ENCODE peak calls at places on chromosomes 2 and 18, in seven cellular contexts. E is left ventricle myocardium inferior, U is upper lobe of left lung, K is left lung, Z is heart right ventricle, R is osteoblast, Y is IMR-90. S is an unnamed sample. For H3K9me3, the result is how much of the 10 kb centered on the place peaks cover.

GRCh38 chr2:19936979-19937378 is 35.2 kb upstream of the TTC32 start:
- DNase-seq in E (no peak), U (no peak), K (no peak), Z (no peak), R (no peak), Y (no peak), S (no peak)

GRCh38 chr18:52992041-52992440 is 652.0 kb downstream of the DCC start:
- DNase-seq in E (no peak), U (no peak), K (no peak), Z (no peak), R (no peak), Y (no peak), S (no peak)

GRCh38 chr2:69561041-69561550 is 82.4 kb downstream of the AAK1 start:
- DNase-seq in E (no peak), U (no peak), K (no peak), Z (no peak), R (no peak), Y (peak), S (no peak)

GRCh38 chr18:59063300-59063895 is 76.3 kb upstream of the SEC11C start:
- DNase-seq in E (no peak), U (no peak), K (no peak), Z (no peak), R (no peak), Y (no peak), S (no peak)

GRCh38 chr2:10220045-10220444 is 82.7 kb upstream of the HPCAL1 start:
- DNase-seq in E (no peak), U (no peak), K (peak), Z (no peak), R (peak), Y (no peak), S (no peak)

GRCh38 chr2:110741491-110741980 is 9.2 kb downstream of the ACOXL start:
- DNase-seq in E (no peak), U (peak), K (no peak), Z (no peak), R (no peak), Y (no peak), S (no peak)

GRCh38 chr2:158457826-158458616 is 1.3 kb downstream of the PKP4 start:
- DNase-seq in E (peak), U (peak), K (peak), Z (peak), R (peak), Y (peak), S (peak)

GRCh38 chr2:120736955-120737801 is 1.5 kb downstream of the GLI2 start:
- DNase-seq in E (peak), U (peak), K (no peak), Z (peak), R (peak), Y (peak), S (no peak)

GRCh38 chr2:203909946-203910476 is 26.6 kb upstream of the ICOS start:
- DNase-seq in E (no peak), U (no peak), K (no peak), Z (no peak), R (peak), Y (no peak), S (no peak)

GRCh38 chr2:236174608-236175001 is 6.4 kb upstream of the GBX2 start:
- DNase-seq in E (no peak), U (no peak), K (no peak), Z (no peak), R (peak), Y (no peak), S (no peak)

DNA sequence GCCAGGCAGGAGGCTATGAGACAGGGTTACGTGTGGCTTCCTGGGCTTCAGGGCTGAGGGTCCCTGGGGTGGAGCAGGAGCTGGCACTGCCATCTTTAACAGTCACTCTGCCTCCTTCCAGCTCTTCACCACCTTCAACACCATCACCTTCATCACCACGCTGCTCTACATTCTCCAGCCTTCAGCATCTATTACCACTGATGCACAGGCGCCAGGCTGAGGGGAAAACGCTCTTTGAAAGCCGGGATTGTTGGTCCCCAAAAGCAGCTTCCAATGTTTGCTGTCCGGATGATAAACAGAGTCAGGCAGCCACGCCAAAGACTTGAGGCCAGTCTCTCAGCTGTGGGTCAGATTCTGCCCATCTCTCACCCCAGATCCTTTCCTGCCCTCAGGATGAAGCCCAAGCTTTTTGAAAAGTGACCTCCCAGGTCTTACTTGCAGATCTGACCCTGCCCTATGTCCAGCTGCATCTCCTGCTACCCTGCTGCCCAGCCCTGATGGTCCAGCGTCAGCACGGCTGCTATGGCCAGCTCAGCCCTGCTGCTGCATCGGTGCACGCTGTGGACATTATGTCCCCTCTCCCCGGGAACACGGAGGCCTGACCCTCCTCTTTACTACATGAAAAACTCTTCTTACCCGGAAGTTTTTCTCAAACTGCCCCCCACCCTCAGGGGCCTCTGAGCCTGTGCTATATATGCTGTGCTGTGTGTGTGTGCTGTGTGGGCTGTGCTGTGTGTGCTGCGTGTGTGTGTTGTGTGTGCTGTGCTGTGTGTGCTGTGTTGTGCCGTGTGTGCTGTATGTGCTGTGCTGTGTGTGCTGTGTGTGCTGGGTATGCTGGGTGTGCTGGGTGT is 31.2 kb upstream of the MAL start:
- DNase-seq in E (no peak), U (no peak), K (no peak), Z (no peak), R (no peak), Y (no peak), S (no peak)
- H3K9me3 ChIP-seq in E (under half), U (under half), K (under half), Z (under half), R (under half), Y (under half), S (under half)

GRCh38 chr2:62216616-62217015 is 20.7 kb downstream of the B3GNT2 start:
- DNase-seq in E (no peak), U (no peak), K (no peak), Z (peak), R (peak), Y (peak), S (no peak)
- H3K9me3 ChIP-seq in E (under half), U (under half), K (under half), Z (under half), R (under half), Y (under half), S (under half)

GRCh38 chr2:123091471-123091870 is 933.6 kb upstream of the CNTNAP5 start:
- DNase-seq in E (no peak), U (no peak), K (no peak), Z (no peak), R (no peak), Y (no peak), S (no peak)

GRCh38 chr2:123085479-123085878 is 939.6 kb upstream of the CNTNAP5 start:
- DNase-seq in E (no peak), U (no peak), K (no peak), Z (no peak), R (no peak), Y (no peak), S (no peak)

DNA sequence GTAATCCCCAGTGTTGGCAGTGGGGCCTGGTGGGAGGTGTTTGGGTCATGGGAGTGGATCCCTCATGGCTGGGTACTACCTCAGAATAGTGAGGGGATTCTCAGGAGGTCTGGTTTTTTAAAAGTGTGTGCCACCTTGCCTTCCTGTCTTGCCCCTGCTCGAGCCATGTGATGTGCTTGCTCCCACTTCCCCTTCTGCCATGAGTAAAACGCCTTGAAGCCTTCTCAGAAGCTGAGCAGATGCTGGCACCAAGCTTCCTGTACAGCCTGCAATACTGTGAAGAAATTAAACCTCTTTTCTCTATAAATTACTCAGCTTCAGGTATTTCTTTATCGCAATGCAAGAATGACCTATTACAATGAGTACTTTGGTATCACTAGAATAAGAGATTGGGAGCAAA is 938.5 kb upstream of the CNTNAP5 start:
- DNase-seq in E (no peak), U (no peak), K (no peak), Z (no peak), R (no peak), Y (no peak), S (no peak)
- H3K9me3 ChIP-seq in E (under half), U (under half), K (under half), Z (under half), R (under half), Y (under half), S (under half)

GRCh38 chr2:170924969-170925368 is 4.1 kb upstream of the GORASP2 start:
- DNase-seq in E (no peak), U (no peak), K (no peak), Z (no peak), R (no peak), Y (no peak), S (no peak)

GRCh38 chr2:170925923-170926322 is 3.1 kb upstream of the GORASP2 start:
- DNase-seq in E (no peak), U (no peak), K (no peak), Z (no peak), R (no peak), Y (no peak), S (no peak)

GRCh38 chr2:170923799-170924198 is 5.3 kb upstream of the GORASP2 start:
- DNase-seq in E (no peak), U (no peak), K (no peak), Z (no peak), R (no peak), Y (no peak), S (no peak)

GRCh38 chr2:170926743-170927297 is 2.2 kb upstream of the GORASP2 start:
- DNase-seq in E (no peak), U (no peak), K (no peak), Z (no peak), R (no peak), Y (no peak), S (no peak)

GRCh38 chr2:170922683-170923494 is 6.2 kb upstream of the GORASP2 start:
- DNase-seq in E (no peak), U (no peak), K (peak), Z (no peak), R (peak), Y (no peak), S (no peak)
- H3K9me3 ChIP-seq in E (under half), U (under half), K (under half), Z (under half), R (under half), Y (under half), S (under half)

DNA sequence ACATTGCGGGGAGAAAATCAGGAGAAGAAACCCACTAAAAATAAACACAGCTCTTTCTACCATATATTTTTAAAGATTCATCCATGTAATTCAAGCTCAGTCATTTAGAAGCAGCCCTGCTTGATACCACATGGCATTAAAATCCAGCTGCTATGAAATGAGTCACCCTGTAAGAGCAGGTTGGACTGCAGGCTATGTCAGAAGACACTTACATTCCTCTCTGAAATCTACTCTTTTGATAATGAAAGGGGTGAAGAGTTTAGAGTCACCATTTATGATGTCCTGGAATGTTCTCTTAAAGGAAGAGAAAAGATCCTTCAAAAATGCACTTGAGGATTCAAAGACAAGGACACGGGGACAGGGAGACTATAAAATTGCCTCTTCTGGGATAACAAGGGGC is 100.6 kb upstream of the APCDD1 start:
- DNase-seq in E (no peak), U (no peak), K (no peak), Z (no peak), R (peak), Y (peak), S (no peak)
- H3K9me3 ChIP-seq in E (under half), U (under half), K (under half), Z (under half), R (under half), Y (under half), S (under half)

DNA sequence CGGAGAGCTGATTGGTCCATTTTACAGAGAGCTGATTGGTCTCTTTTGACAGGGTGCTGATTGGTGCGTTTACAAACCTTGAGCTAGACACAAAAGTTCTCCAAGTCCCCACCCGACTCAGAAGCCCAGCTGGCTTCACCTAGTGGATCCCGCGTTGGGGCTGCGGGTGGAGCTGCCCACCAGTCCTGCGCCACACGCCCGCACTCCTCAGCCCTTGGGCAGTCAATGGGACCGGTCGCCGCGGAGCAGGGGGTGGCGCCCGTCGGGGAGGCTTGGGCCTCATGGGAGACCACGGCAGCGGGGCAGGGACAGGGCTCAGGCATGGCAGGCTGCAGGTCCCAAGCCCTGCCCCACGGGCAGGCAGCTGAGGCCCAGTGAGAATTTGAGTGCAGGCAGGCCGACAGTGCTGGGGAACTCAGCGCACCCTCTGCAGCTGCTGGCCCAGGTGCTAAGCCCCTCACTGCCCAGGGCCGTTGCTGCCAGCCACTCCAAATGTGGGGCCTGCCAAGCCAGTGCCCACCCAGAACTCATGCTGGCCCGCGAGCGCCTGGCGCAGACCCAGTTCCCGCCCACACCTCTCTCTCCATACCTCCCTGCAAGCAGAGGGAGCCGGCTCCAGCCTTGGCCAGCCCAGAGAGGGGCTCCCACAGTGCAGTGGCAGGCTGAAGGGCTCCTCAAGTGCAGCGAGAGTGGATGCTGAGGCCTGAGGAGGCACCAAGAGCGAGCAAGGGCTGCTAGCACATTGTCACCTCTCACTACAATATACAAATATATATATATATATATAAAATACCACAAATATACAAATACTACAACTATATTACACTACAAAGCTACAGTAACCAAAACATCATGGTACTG is 100.7 kb downstream of the SPIRE1 start:
- DNase-seq in E (no peak), U (no peak), K (no peak), Z (no peak), R (no peak), Y (no peak), S (no peak)
- H3K9me3 ChIP-seq in E (under half), U (under half), K (under half), Z (under half), R (under half), Y (under half), S (under half)

GRCh38 chr2:185507703-185508102 is 230.9 kb upstream of the FSIP2 start:
- DNase-seq in E (no peak), U (no peak), K (no peak), Z (no peak), R (no peak), Y (no peak), S (no peak)

GRCh38 chr2:185511925-185512324 is 226.7 kb upstream of the FSIP2 start:
- DNase-seq in E (no peak), U (no peak), K (no peak), Z (no peak), R (no peak), Y (no peak), S (no peak)

DNA sequence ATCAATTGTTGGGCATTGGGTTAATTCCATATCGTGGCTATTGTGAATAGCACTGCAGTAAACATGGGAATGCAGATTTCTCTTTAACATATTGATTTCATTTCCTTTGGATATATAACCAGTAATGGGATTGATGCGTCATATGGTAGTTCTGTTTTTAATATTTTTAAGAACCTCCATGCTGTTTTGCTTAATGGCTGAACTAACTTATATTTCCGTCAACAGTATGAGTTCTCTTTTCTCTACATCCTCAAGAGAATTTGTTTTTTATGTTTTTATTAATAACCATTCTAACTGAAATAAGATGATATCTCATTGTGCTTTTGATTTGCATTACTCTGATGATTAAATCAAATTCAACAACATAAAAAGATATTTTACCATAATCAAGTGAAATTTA is 228.5 kb upstream of the FSIP2 start:
- DNase-seq in E (no peak), U (no peak), K (no peak), Z (no peak), R (no peak), Y (no peak), S (no peak)
- H3K9me3 ChIP-seq in E (half or more), U (under half), K (under half), Z (half or more), R (under half), Y (under half), S (under half)

S was measured in T-helper 17 cell.